ENCODE peak calls at places on chromosomes 6 and 20, in four cellular contexts. I, G, J and P are unnamed samples.

GRCh38 chr6:136077834-136078576 is 172.1 kb downstream of the MTFR2 start:
- DNase-seq in I (no peak), G (no peak), J (no peak), P (no peak)

GRCh38 chr20:38135641-38136420 is 29.2 kb downstream of the TGM2 start:
- DNase-seq in I (no peak), G (peak), J (no peak), P (no peak)

GRCh38 chr6:111605100-111605748 is 454 bp downstream of the TRAF3IP2 start:
- DNase-seq in I (peak), G (no peak), J (peak), P (no peak)

GRCh38 chr6:150413768-150414167 is 45.0 kb downstream of the IYD start:
- DNase-seq in I (no peak), G (no peak), J (no peak), P (no peak)

GRCh38 chr6:134590449-134590848 is 272.5 kb upstream of the SGK1 start:
- DNase-seq in I (no peak), G (no peak), J (no peak), P (no peak)

GRCh38 chr6:1176595-1176994 is 135.3 kb upstream of the FOXQ1 start:
- DNase-seq in I (no peak), G (peak), J (no peak), P (no peak)

GRCh38 chr6:170124836-170125235 is 166.0 kb downstream of the DLL1 start:
- DNase-seq in I (peak), G (peak), J (no peak), P (no peak)

GRCh38 chr6:159217595-159218275 is 48.5 kb downstream of the FNDC1 start:
- DNase-seq in I (no peak), G (peak), J (no peak), P (peak)

GRCh38 chr20:47282864-47283263 is 73.6 kb downstream of the ZMYND8 start:
- DNase-seq in I (no peak), G (no peak), J (no peak), P (no peak)

GRCh38 chr20:57198359-57199072 is 67.9 kb downstream of the BMP7 start:
- DNase-seq in I (no peak), G (no peak), J (no peak), P (no peak)

GRCh38 chr20:63815613-63815862 is 15.5 kb downstream of the ZBTB46 start:
- DNase-seq in I (no peak), G (no peak), J (no peak), P (no peak)

GRCh38 chr20:48886189-48886588 is 35.3 kb upstream of the ARFGEF2 start:
- DNase-seq in I (no peak), G (no peak), J (no peak), P (no peak)

GRCh38 chr6:36731622-36732310 is 34.1 kb downstream of the RAB44 start:
- DNase-seq in I (no peak), G (no peak), J (no peak), P (no peak)

GRCh38 chr6:139888691-139889122 is 514.3 kb upstream of the CITED2 start:
- DNase-seq in I (no peak), G (no peak), J (no peak), P (no peak)

GRCh38 chr6:13302291-13302690 is 26.0 kb downstream of the TBC1D7 start:
- DNase-seq in I (no peak), G (no peak), J (no peak), P (no peak)

GRCh38 chr6:6712258-6712978 is 123.9 kb downstream of the LY86 start:
- DNase-seq in I (no peak), G (peak), J (no peak), P (no peak)

GRCh38 chr6:168301648-168302398 is 17.8 kb downstream of the DACT2 start:
- DNase-seq in I (no peak), G (peak), J (no peak), P (no peak)

GRCh38 chr6:111981441-111981840 is 72.5 kb upstream of the CCN6 start:
- DNase-seq in I (no peak), G (no peak), J (no peak), P (no peak)

GRCh38 chr6:73180076-73180717 is 45.1 kb downstream of the KHDC1L start:
- DNase-seq in I (no peak), G (no peak), J (no peak), P (peak)

GRCh38 chr20:59821201-59821600 is 112.2 kb downstream of the SYCP2 start:
- DNase-seq in I (no peak), G (no peak), J (no peak), P (no peak)

GRCh38 chr20:42483694-42484303 is 705.9 kb downstream of the PTPRT start:
- DNase-seq in I (no peak), G (peak), J (no peak), P (no peak)

GRCh38 chr6:105382477-105382876 is 20.4 kb downstream of the PREP start:
- DNase-seq in I (no peak), G (no peak), J (no peak), P (no peak)

GRCh38 chr6:17130786-17131185 is 28.9 kb downstream of the STMND1 start:
- DNase-seq in I (no peak), G (no peak), J (no peak), P (no peak)

GRCh38 chr20:36261389-36262105 is 25.3 kb downstream of the AAR2 start:
- DNase-seq in I (no peak), G (no peak), J (no peak), P (no peak)

GRCh38 chr20:37345339-37346231 is at the start of gene SRC:
- DNase-seq in I (no peak), G (peak), J (peak), P (no peak)

GRCh38 chr6:15796844-15797243 is 134.0 kb upstream of the DTNBP1 start:
- DNase-seq in I (no peak), G (no peak), J (no peak), P (no peak)

GRCh38 chr6:147366290-147366689 is 142.2 kb upstream of the SAMD5 start:
- DNase-seq in I (no peak), G (no peak), J (no peak), P (no peak)

GRCh38 chr6:11244387-11245126 is 12.1 kb upstream of the NEDD9 start:
- DNase-seq in I (no peak), G (no peak), J (no peak), P (no peak)

GRCh38 chr6:31048090-31048489 is 37.8 kb downstream of the MUC22 start:
- DNase-seq in I (no peak), G (no peak), J (no peak), P (no peak)

GRCh38 chr20:9422335-9422734 is 92.1 kb upstream of the LAMP5 start:
- DNase-seq in I (no peak), G (no peak), J (no peak), P (no peak)

GRCh38 chr6:82555801-82556200 is 192.2 kb downstream of the TPBG start:
- DNase-seq in I (no peak), G (no peak), J (no peak), P (no peak)

GRCh38 chr6:118569498-118569897 is 21.4 kb downstream of the PLN start:
- DNase-seq in I (no peak), G (no peak), J (no peak), P (no peak)

GRCh38 chr6:9138856-9139426 is 703.6 kb upstream of the SLC35B3 start:
- DNase-seq in I (no peak), G (no peak), J (no peak), P (no peak)

GRCh38 chr20:50053790-50054547 is 59.0 kb downstream of the UBE2V1 start:
- DNase-seq in I (no peak), G (no peak), J (no peak), P (no peak)

GRCh38 chr6:117352466-117353081 is 73.2 kb downstream of the ROS1 start:
- DNase-seq in I (no peak), G (peak), J (no peak), P (no peak)

GRCh38 chr6:4355241-4355640 is 219.9 kb upstream of the ECI2 start:
- DNase-seq in I (no peak), G (no peak), J (no peak), P (no peak)